ENCODE peak calls at places on chromosomes 2 and 18, in nine cellular contexts. C is endodermal cell; M is mucosa of descending colon; W is A549; H is adrenal gland; J is CD4-positive, alpha-beta memory T cell; Q is breast epithelium; Z is Peyer's patch; F is tibial artery. G is an unnamed sample. For H3K4me1, the result is how much of the 10 kb centered on the place peaks cover.

GRCh38 chr2:223952280-223952968 is 4.8 kb upstream of the MRPL44 start:
- DNase-seq in C (no peak), Q (no peak), Z (no peak), J (no peak), M (no peak), W (no peak), F (no peak), H (no peak), G (no peak)

GRCh38 chr2:120779781-120780283 is 44.2 kb downstream of the GLI2 start:
- DNase-seq in Q (no peak), F (no peak), J (no peak), W (peak), H (no peak), Z (no peak), M (no peak), C (peak), G (no peak)

GRCh38 chr2:200862532-200863000 is 1.9 kb downstream of the CLK1 start:
- DNase-seq in H (peak), C (peak), F (no peak), J (peak), W (peak), Z (no peak), Q (no peak), M (no peak), G (peak)

GRCh38 chr2:10252202-10252601 is 50.5 kb upstream of the HPCAL1 start:
- DNase-seq in H (no peak), M (no peak), W (no peak), J (no peak), Q (no peak), Z (peak), C (no peak), F (no peak), G (no peak)

GRCh38 chr2:195016821-195017220 is 640.2 kb upstream of the SLC39A10 start:
- DNase-seq in M (no peak), Q (no peak), F (no peak), H (no peak), W (no peak), J (no peak), C (no peak), Z (no peak), G (no peak)

GRCh38 chr18:63999871-64000270 is 30.0 kb downstream of the SERPINB8 start:
- DNase-seq in F (no peak), Q (no peak), Z (no peak), C (no peak), M (no peak), W (no peak), H (no peak), J (no peak), G (no peak)

GRCh38 chr2:1977655-1978054 is 233.3 kb upstream of the PXDN start:
- DNase-seq in F (no peak), Q (no peak), H (no peak), M (no peak), J (no peak), C (no peak), Z (no peak), W (no peak), G (no peak)

GRCh38 chr2:197613509-197613987 is 61.8 kb downstream of the RFTN2 start:
- DNase-seq in H (no peak), Q (no peak), F (no peak), M (no peak), J (no peak), C (no peak), W (peak), Z (no peak), G (no peak)

GRCh38 chr2:201558232-201558631 is 85.1 kb downstream of the TMEM237 start:
- DNase-seq in J (no peak), Z (no peak), H (no peak), Q (no peak), W (no peak), C (peak), F (no peak), M (no peak), G (no peak)

GRCh38 chr2:241558532-241559488 is at the start of gene BOK:
- DNase-seq in Q (no peak), C (peak), H (peak), Z (peak), J (no peak), M (peak), F (no peak), W (peak), G (peak)

GRCh38 chr18:48992133-48992532 is 41.4 kb upstream of the SMAD7 start:
- DNase-seq in W (no peak), M (no peak), Q (no peak), J (no peak), H (no peak), C (no peak), Z (no peak), F (no peak), G (no peak)

GRCh38 chr2:27844821-27845255 is 45.3 kb downstream of the RBKS start:
- DNase-seq in M (no peak), F (no peak), W (no peak), C (no peak), Q (no peak), J (no peak), Z (no peak), H (no peak), G (no peak)

GRCh38 chr18:61502472-61502871 is 169.2 kb downstream of the CDH20 start:
- DNase-seq in Z (no peak), F (no peak), J (no peak), M (no peak), Q (no peak), W (peak), H (peak), C (peak), G (peak)

GRCh38 chr2:63792523-63792922 is 49.2 kb upstream of the UGP2 start:
- DNase-seq in J (no peak), Z (no peak), Q (no peak), M (no peak), H (no peak), C (no peak), W (peak), F (no peak), G (no peak)

GRCh38 chr2:204645018-204645775 is 99.9 kb downstream of the PARD3B start:
- DNase-seq in J (no peak), C (no peak), W (peak), Z (no peak), F (no peak), M (no peak), Q (no peak), H (no peak), G (no peak)

GRCh38 chr18:78183815-78184214 is 795.8 kb upstream of the SALL3 start:
- DNase-seq in C (no peak), J (no peak), H (no peak), Q (no peak), F (no peak), M (no peak), W (no peak), Z (no peak), G (no peak)

GRCh38 chr2:240926516-240927389 is 20.6 kb downstream of the CROCC2 start:
- DNase-seq in H (peak), C (peak), Z (peak), W (no peak), Q (peak), F (peak), J (no peak), M (peak), G (peak)

GRCh38 chr2:95300391-95300938 is 3.3 kb downstream of the KCNIP3 start:
- DNase-seq in M (peak), F (no peak), J (no peak), H (no peak), Z (peak), Q (no peak), W (no peak), C (peak), G (peak)

GRCh38 chr2:72678036-72678435 is 147.8 kb downstream of the EXOC6B start:
- DNase-seq in C (no peak), Q (no peak), H (no peak), Z (no peak), F (no peak), W (no peak), J (no peak), M (no peak), G (no peak)

GRCh38 chr2:184562532-184562931 is 35.8 kb upstream of the ZNF804A start:
- DNase-seq in W (no peak), M (no peak), F (no peak), H (no peak), Q (no peak), C (no peak), Z (no peak), J (no peak), G (no peak)

GRCh38 chr2:218569661-218570500 is 1.2 kb downstream of the CNOT9 start:
- DNase-seq in F (no peak), C (peak), M (no peak), W (peak), J (peak), H (peak), Z (no peak), Q (no peak), G (peak)

GRCh38 chr18:11392292-11392691 is 217.1 kb upstream of the SLC35G4 start:
- DNase-seq in Q (no peak), C (peak), J (no peak), M (no peak), H (no peak), Z (no peak), W (no peak), F (no peak), G (no peak)

GRCh38 chr18:49639643-49640361 is 77.9 kb downstream of the LIPG start:
- DNase-seq in M (no peak), J (no peak), Z (no peak), C (peak), F (peak), Q (no peak), H (no peak), W (no peak), G (no peak)

GRCh38 chr2:238868616-238869292 is 20.9 kb downstream of the TWIST2 start:
- DNase-seq in H (peak), F (peak), Z (no peak), W (peak), M (no peak), J (no peak), C (peak), Q (no peak), G (no peak)

GRCh38 chr2:149055751-149056150 is 17.3 kb downstream of the LYPD6B start:
- DNase-seq in C (no peak), Z (no peak), M (no peak), J (no peak), W (no peak), F (no peak), Q (no peak), H (no peak), G (no peak)

GRCh38 chr2:47558116-47559078 is 155.4 kb downstream of the MSH2 start:
- DNase-seq in W (no peak), F (no peak), M (no peak), Z (no peak), H (no peak), J (no peak), C (peak), Q (no peak), G (no peak)

GRCh38 chr18:48300463-48300961 is 108.7 kb downstream of the ZBTB7C start:
- DNase-seq in F (peak), C (peak), W (peak), Z (no peak), M (peak), H (no peak), Q (no peak), J (no peak), G (peak)

GRCh38 chr2:168278424-168278888 is 31.1 kb upstream of the STK39 start:
- DNase-seq in H (no peak), J (no peak), M (peak), Z (peak), F (no peak), Q (no peak), C (peak), W (no peak), G (peak)

GRCh38 chr2:113806217-113806913 is 49.9 kb upstream of the SLC35F5 start:
- DNase-seq in C (no peak), F (no peak), M (peak), W (peak), Z (peak), J (no peak), H (no peak), Q (no peak), G (peak)

GRCh38 chr18:57243624-57244179 is 96.8 kb downstream of the BOD1L2 start:
- DNase-seq in C (no peak), Q (no peak), M (no peak), W (no peak), J (no peak), F (no peak), H (no peak), Z (no peak), G (no peak)

DNA sequence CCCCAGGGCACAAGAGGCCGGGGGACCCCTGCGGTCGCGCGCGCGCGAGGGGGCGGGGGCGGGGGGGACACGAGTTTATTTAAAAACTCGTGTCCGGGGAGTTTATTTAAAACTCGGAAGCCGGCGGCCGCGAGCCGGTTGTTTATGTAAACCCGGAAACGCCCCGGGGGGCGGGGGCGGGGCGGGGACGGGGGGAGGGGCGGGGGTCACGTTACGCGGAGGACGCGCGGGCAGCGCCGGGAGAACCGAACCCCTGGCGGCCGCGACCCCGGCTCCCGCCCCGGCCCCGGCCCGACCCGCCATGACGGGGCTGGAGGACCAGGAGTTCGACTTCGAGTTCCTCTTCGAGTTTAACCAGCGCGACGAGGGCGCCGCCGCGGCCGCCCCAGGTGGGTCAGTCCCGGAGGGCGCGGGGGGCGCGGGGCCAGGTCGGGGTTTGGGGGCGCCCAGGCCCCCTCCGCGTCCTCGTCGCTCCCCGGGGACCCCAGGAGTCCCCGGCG is 4.4 kb downstream of the NFATC1 start:
- DNase-seq in J (peak), Z (peak), H (no peak), W (no peak), C (peak), M (peak), F (peak), Q (peak), G (peak)
- H3K4me1 ChIP-seq in J (half or more), Z (under half), H (under half), W (under half), C (under half), M (under half), F (under half), Q (under half), G (under half)

GRCh38 chr18:3015203-3015590 is 2.3 kb upstream of the LPIN2 start:
- DNase-seq in Q (no peak), C (no peak), F (no peak), J (no peak), W (peak), H (no peak), Z (no peak), M (no peak), G (no peak)

GRCh38 chr18:3012920-3013810 is at the start of gene LPIN2:
- DNase-seq in Q (peak), Z (peak), F (peak), W (peak), H (peak), C (peak), M (peak), J (peak), G (peak)

GRCh38 chr18:3014501-3015202 is 1.7 kb upstream of the LPIN2 start:
- DNase-seq in Q (no peak), Z (no peak), J (no peak), M (no peak), W (no peak), F (no peak), C (no peak), H (no peak), G (no peak)

GRCh38 chr18:3015851-3016250 is 2.9 kb upstream of the LPIN2 start:
- DNase-seq in J (no peak), W (no peak), C (no peak), F (no peak), M (no peak), Q (no peak), H (no peak), Z (no peak), G (no peak)

GRCh38 chr18:3012306-3012919 is 531 bp downstream of the LPIN2 start:
- DNase-seq in F (peak), Z (peak), J (peak), Q (peak), C (peak), W (peak), M (peak), H (peak), G (peak)
- H3K4me1 ChIP-seq in F (under half), Z (under half), J (half or more), Q (under half), C (under half), W (under half), M (under half), H (under half), G (under half)

GRCh38 chr18:25066536-25066935 is 285.4 kb downstream of the ZNF521 start:
- DNase-seq in Z (no peak), M (no peak), J (no peak), F (no peak), C (no peak), Q (no peak), W (no peak), H (no peak), G (no peak)
- H3K4me1 ChIP-seq in Z (under half), M (under half), J (under half), F (under half), C (under half), Q (under half), W (under half), H (under half), G (under half)

GRCh38 chr18:79523221-79523737 is 127.5 kb downstream of the NFATC1 start:
- DNase-seq in Q (peak), J (no peak), H (peak), W (no peak), C (peak), M (no peak), Z (no peak), F (peak), G (no peak)
- H3K4me1 ChIP-seq in Q (under half), J (half or more), H (under half), W (under half), C (under half), M (under half), Z (under half), F (under half), G (under half)

GRCh38 chr2:73983322-73984202 is 1.1 kb upstream of the TET3 start:
- DNase-seq in Q (peak), W (peak), J (no peak), M (peak), C (peak), F (no peak), H (no peak), Z (peak), G (peak)
- H3K4me1 ChIP-seq in Q (under half), W (half or more), J (half or more), M (half or more), C (under half), F (under half), H (half or more), Z (under half), G (under half)

DNA sequence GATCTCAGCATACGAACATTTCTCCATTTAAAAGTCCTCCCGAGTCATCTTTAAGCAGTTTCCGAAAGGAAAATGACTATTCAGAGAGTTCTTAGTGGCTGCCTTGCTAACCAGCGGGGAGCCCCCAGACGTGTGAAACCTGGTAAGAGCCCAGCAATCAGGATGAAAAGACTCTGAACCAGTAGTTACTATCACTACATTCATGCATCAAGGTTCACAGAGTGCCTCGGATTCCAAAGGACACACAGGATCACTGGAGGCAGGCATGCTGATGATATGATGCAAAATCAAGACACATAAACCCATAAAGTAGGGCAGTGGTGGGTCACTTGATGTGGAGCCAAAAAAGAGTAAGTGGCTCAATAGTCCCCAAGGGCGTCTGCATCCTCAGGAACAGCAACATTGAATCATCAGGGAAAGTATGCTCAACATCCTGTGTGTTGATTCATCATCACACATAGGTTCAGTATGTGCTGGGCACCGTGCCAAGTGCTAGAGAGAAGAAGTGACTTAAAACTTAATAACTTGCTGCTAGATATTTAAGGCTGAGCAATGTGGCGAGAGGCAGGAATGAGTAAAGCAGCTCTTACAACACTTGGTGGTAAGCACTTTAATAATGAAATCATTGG is 4.4 kb downstream of the CCL20 start:
- DNase-seq in W (peak), Q (peak), M (peak), H (peak), F (peak), C (peak), Z (peak), J (peak), G (peak)
- H3K4me1 ChIP-seq in W (under half), Q (under half), M (under half), H (under half), F (under half), C (under half), Z (under half), J (under half), G (under half)

G was measured in colonic mucosa.